ENCODE peak calls at places on chromosomes 5 and 9, in six cellular contexts. One of them, this sample, is unnamed.

GRCh38 chr5:142182840-142183239 is 74.3 kb downstream of the NDFIP1 start:
- DNase-seq in AG04449: no peak
- DNase-seq in HFF-Myc: no peak
- DNase-seq in HCT116: no peak
- DNase-seq in nephron progenitor cell: no peak
- DNase-seq in RWPE1: no peak
- DNase-seq in this sample: no peak

GRCh38 chr9:94945191-94946144 is 219.0 kb downstream of the AOPEP start:
- DNase-seq in AG04449: peak; percentile 57
- DNase-seq in HFF-Myc: peak; percentile 83
- DNase-seq in nephron progenitor cell: no peak
- DNase-seq in RWPE1: peak; percentile 75
- DNase-seq in HCT116: no peak
- DNase-seq in this sample: no peak

GRCh38 chr9:38226491-38226951 is 157.5 kb upstream of the SHB start:
- DNase-seq in AG04449: no peak
- DNase-seq in RWPE1: no peak
- DNase-seq in HFF-Myc: no peak
- DNase-seq in HCT116: no peak
- DNase-seq in nephron progenitor cell: no peak
- DNase-seq in this sample: peak; percentile 17

GRCh38 chr9:104863180-104863883 is 64.6 kb downstream of the ABCA1 start:
- DNase-seq in RWPE1: peak; percentile 87
- DNase-seq in HFF-Myc: peak; percentile 66
- DNase-seq in nephron progenitor cell: peak; percentile 43
- DNase-seq in AG04449: no peak
- DNase-seq in HCT116: peak; percentile 44
- DNase-seq in this sample: peak; percentile 65

GRCh38 chr9:104412238-104412637 is 91.8 kb upstream of the OR13F1 start:
- DNase-seq in RWPE1: no peak
- DNase-seq in AG04449: no peak
- DNase-seq in HFF-Myc: no peak
- DNase-seq in nephron progenitor cell: no peak
- DNase-seq in HCT116: peak; percentile 1
- DNase-seq in this sample: no peak

GRCh38 chr5:64487283-64487682 is 18.5 kb upstream of the RGS7BP start:
- DNase-seq in RWPE1: no peak
- DNase-seq in nephron progenitor cell: no peak
- DNase-seq in AG04449: no peak
- DNase-seq in HFF-Myc: no peak
- DNase-seq in HCT116: no peak
- DNase-seq in this sample: no peak

GRCh38 chr5:37063739-37064138 is 185.4 kb downstream of the CPLANE1 start:
- DNase-seq in HFF-Myc: no peak
- DNase-seq in RWPE1: no peak
- DNase-seq in nephron progenitor cell: no peak
- DNase-seq in AG04449: no peak
- DNase-seq in HCT116: no peak
- DNase-seq in this sample: no peak

GRCh38 chr5:124941051-124942049 is 194.9 kb upstream of the ZNF608 start:
- DNase-seq in HCT116: no peak
- DNase-seq in AG04449: no peak
- DNase-seq in nephron progenitor cell: no peak
- DNase-seq in HFF-Myc: no peak
- DNase-seq in RWPE1: no peak
- DNase-seq in this sample: no peak

GRCh38 chr9:126389958-126390357 is 63.3 kb downstream of the MVB12B start:
- DNase-seq in nephron progenitor cell: no peak
- DNase-seq in AG04449: no peak
- DNase-seq in HFF-Myc: no peak
- DNase-seq in RWPE1: no peak
- DNase-seq in HCT116: no peak
- DNase-seq in this sample: no peak

GRCh38 chr5:69359699-69360098 is 9.6 kb downstream of the AK6 start:
- DNase-seq in HFF-Myc: no peak
- DNase-seq in AG04449: no peak
- DNase-seq in RWPE1: no peak
- DNase-seq in HCT116: no peak
- DNase-seq in nephron progenitor cell: no peak
- DNase-seq in this sample: no peak

GRCh38 chr5:138065102-138065501 is 18.7 kb upstream of the WNT8A start:
- DNase-seq in nephron progenitor cell: peak; percentile 8
- DNase-seq in HCT116: no peak
- DNase-seq in HFF-Myc: no peak
- DNase-seq in AG04449: no peak
- DNase-seq in RWPE1: no peak
- DNase-seq in this sample: peak; percentile 26
- TF ChIP-seq CTCF in nephron progenitor cell: peak; percentile 27
- TF ChIP-seq CTCF in HCT116: peak; percentile 49
- TF ChIP-seq CTCF in HFF-Myc: peak; percentile 52
- TF ChIP-seq CTCF in AG04449: peak; percentile 22
- TF ChIP-seq CTCF in RWPE1: no peak
- TF ChIP-seq CTCF in this sample: no peak

DNA sequence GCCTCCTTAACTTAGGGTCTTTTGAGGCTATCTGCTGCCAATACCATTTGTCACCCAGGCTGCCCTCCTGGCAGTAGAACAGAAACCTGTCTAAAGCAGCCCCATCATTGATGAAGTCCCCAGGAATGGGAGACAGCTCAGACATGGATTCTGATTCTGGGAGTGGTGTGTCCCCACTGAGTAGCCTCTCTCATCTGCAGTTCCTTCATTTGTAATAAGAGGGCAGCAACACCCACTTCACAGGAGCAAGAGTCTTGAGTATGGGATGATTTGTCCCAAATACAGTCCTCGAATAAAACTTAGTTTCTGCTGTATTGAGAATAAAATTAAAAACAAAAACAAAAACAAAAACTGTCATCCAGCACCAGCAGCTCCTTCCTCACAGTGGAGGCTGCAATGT is 167.6 kb downstream of the ASTN2 start:
- DNase-seq in AG04449: no peak
- DNase-seq in HCT116: no peak
- DNase-seq in nephron progenitor cell: no peak
- DNase-seq in HFF-Myc: no peak
- DNase-seq in RWPE1: peak; percentile 26
- DNase-seq in this sample: no peak
- TF ChIP-seq CTCF in AG04449: peak; percentile 18
- TF ChIP-seq CTCF in HCT116: no peak
- TF ChIP-seq CTCF in nephron progenitor cell: peak; percentile 44
- TF ChIP-seq CTCF in HFF-Myc: peak; percentile 21
- TF ChIP-seq CTCF in RWPE1: no peak
- TF ChIP-seq CTCF in this sample: no peak

GRCh38 chr9:71490810-71491209 is 277.5 kb downstream of the CEMIP2 start:
- DNase-seq in AG04449: no peak
- DNase-seq in nephron progenitor cell: no peak
- DNase-seq in HCT116: no peak
- DNase-seq in RWPE1: no peak
- DNase-seq in HFF-Myc: no peak
- DNase-seq in this sample: no peak
- TF ChIP-seq CTCF in AG04449: peak; percentile 4
- TF ChIP-seq CTCF in nephron progenitor cell: no peak
- TF ChIP-seq CTCF in HCT116: peak; percentile 19
- TF ChIP-seq CTCF in RWPE1: no peak
- TF ChIP-seq CTCF in HFF-Myc: peak; percentile 27
- TF ChIP-seq CTCF in this sample: no peak

GRCh38 chr9:9912459-9912858 is 700.3 kb downstream of the PTPRD start:
- DNase-seq in nephron progenitor cell: no peak
- DNase-seq in HFF-Myc: no peak
- DNase-seq in RWPE1: peak; percentile 0
- DNase-seq in AG04449: no peak
- DNase-seq in HCT116: no peak
- DNase-seq in this sample: no peak
- TF ChIP-seq CTCF in nephron progenitor cell: peak; percentile 8
- TF ChIP-seq CTCF in HFF-Myc: peak; percentile 6
- TF ChIP-seq CTCF in RWPE1: peak; percentile 16
- TF ChIP-seq CTCF in AG04449: no peak
- TF ChIP-seq CTCF in HCT116: no peak
- TF ChIP-seq CTCF in this sample: peak; percentile 31

GRCh38 chr9:87336407-87336806 is 161.3 kb upstream of the DAPK1 start:
- DNase-seq in AG04449: no peak
- DNase-seq in HFF-Myc: no peak
- DNase-seq in RWPE1: no peak
- DNase-seq in nephron progenitor cell: no peak
- DNase-seq in HCT116: no peak
- DNase-seq in this sample: no peak
- TF ChIP-seq CTCF in AG04449: peak; percentile 34
- TF ChIP-seq CTCF in HFF-Myc: no peak
- TF ChIP-seq CTCF in RWPE1: no peak
- TF ChIP-seq CTCF in nephron progenitor cell: no peak
- TF ChIP-seq CTCF in HCT116: no peak
- TF ChIP-seq CTCF in this sample: no peak

GRCh38 chr5:168244838-168245555 is 46.4 kb upstream of the WWC1 start:
- DNase-seq in HCT116: no peak
- DNase-seq in RWPE1: no peak
- DNase-seq in HFF-Myc: no peak
- DNase-seq in nephron progenitor cell: no peak
- DNase-seq in AG04449: no peak
- DNase-seq in this sample: no peak
- TF ChIP-seq CTCF in HCT116: no peak
- TF ChIP-seq CTCF in RWPE1: no peak
- TF ChIP-seq CTCF in HFF-Myc: no peak
- TF ChIP-seq CTCF in nephron progenitor cell: no peak
- TF ChIP-seq CTCF in AG04449: no peak
- TF ChIP-seq CTCF in this sample: no peak

DNA sequence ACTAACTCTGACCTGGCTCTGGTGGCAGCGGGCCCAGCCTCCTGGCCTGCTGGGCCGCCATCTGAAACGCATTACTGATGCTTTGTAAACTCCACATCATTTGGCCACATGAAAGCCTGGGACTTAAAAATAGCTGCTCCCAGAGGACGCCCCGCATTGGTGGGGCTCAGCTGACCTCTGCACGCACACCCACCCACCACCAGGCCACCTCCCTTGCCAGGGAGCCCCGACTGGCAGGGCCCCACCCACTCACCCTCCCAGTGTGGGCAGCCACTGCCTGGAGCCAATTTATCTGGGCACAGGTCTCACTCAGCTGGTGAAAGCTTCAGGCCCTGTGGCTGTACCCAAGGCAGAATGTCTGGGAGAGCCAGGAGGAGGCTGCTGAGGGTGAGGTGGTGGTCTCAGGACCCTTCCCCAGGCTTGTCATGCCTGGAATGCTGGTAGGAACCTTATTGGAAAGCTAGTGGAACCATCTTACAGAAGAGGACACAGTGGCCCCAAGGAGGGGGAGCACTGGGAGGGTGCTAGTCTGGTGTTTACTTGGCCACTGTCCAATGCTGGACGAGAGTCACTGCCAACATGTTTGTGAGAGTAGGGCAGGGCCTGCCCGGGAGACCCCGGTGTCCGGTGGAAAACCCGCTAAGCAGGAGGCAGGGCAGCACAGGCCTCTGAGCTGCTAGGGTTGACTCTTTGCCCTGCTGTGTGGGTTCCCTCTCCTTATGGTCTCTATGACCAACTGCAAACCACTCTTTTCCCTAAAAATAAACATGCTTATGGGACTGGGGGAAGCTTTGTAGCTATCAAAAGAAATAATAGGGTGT is 10.9 kb downstream of the TCF7 start:
- DNase-seq in RWPE1: peak; percentile 86
- DNase-seq in HCT116: peak; percentile 60
- DNase-seq in HFF-Myc: peak; percentile 87
- DNase-seq in AG04449: peak; percentile 71
- DNase-seq in nephron progenitor cell: no peak
- DNase-seq in this sample: peak; percentile 59
- TF ChIP-seq CTCF in RWPE1: no peak
- TF ChIP-seq CTCF in HCT116: no peak
- TF ChIP-seq CTCF in HFF-Myc: no peak
- TF ChIP-seq CTCF in AG04449: no peak
- TF ChIP-seq CTCF in nephron progenitor cell: no peak
- TF ChIP-seq CTCF in this sample: no peak

DNA sequence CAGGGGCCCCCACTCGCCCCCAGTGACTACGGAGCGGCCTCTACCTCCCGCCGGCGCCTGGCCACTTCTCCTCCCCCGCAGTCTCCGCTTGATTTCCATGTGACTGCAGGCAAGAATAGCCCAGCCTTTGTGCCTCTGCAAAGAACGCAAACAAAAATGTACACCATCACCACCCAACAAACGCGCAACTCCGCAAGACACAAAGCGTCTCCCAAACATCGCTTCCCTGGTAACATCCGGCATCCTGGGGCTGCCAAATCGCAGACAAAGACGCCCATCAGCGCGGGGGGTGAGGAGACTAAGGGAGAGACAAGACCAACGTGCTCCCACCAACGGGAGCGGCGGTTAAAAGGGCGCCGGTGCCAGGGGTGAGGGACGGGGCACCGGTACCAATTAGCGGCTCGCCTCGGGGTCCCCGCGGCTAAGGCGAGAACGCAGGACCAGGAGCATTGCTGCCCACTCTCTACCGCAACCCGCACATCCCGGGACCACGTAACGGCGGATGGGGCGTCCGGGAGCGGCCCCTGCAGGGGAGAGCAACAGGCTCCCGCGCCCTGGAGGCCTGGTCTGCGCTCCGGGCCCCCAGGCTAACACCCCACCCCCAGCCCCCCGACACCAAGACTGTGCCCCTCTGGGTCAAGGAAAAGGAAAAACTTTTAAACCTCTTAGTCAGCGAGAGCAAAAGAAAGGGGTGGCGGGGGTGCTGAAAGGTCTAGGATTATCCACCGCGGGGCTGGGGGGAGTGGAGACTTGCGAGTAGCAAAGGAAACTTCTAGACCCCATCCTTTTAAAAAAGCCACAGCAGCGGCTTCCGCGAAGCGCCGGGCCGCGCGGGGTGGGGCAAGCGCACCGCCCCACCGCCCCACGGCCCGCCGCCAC is 885 bp downstream of the MPDZ start:
- DNase-seq in HFF-Myc: no peak
- DNase-seq in AG04449: no peak
- DNase-seq in nephron progenitor cell: peak; percentile 57
- DNase-seq in RWPE1: peak; percentile 22
- DNase-seq in HCT116: no peak
- DNase-seq in this sample: no peak
- TF ChIP-seq CTCF in HFF-Myc: no peak
- TF ChIP-seq CTCF in AG04449: peak; percentile 33
- TF ChIP-seq CTCF in nephron progenitor cell: no peak
- TF ChIP-seq CTCF in RWPE1: no peak
- TF ChIP-seq CTCF in HCT116: no peak
- TF ChIP-seq CTCF in this sample: no peak

This sample was measured in activated CD8-positive, alpha-beta T cell treated with anti-CD3 and anti-CD28 coated beads for 36 hours.